ENCODE peak calls at places on chromosomes 1 and 21, in four cellular contexts. X, B, H and U are unnamed samples.

GRCh38 chr1:78284354-78284753 is 206.4 kb upstream of the PTGFR start:
- DNase-seq in X (no peak), B (no peak), H (no peak), U (no peak)

GRCh38 chr1:235910357-235911299 is 43.9 kb upstream of the LYST start:
- DNase-seq in X (no peak), B (no peak), H (peak), U (no peak)

GRCh38 chr1:47438321-47439150 is 692 bp downstream of the FOXD2 start:
- DNase-seq in X (no peak), B (peak), H (peak), U (peak)

GRCh38 chr21:46199436-46200373 is 15.4 kb upstream of the SPATC1L start:
- DNase-seq in X (no peak), B (no peak), H (no peak), U (no peak)

GRCh38 chr1:116012716-116013115 is 36.4 kb downstream of the SLC22A15 start:
- DNase-seq in X (no peak), B (no peak), H (no peak), U (no peak)

GRCh38 chr1:100398648-100399047 is 46.3 kb downstream of the CDC14A start:
- DNase-seq in X (no peak), B (no peak), H (no peak), U (no peak)

GRCh38 chr1:83619497-83619896 is 379.4 kb downstream of the TTLL7 start:
- DNase-seq in X (no peak), B (no peak), H (no peak), U (no peak)

GRCh38 chr21:31938330-31939301 is 65.8 kb downstream of the HUNK start:
- DNase-seq in X (no peak), B (no peak), H (no peak), U (no peak)

GRCh38 chr1:70675737-70676156 is 264.7 kb downstream of the CTH start:
- DNase-seq in X (no peak), B (no peak), H (no peak), U (no peak)

GRCh38 chr1:65235867-65236805 is 73.2 kb upstream of the DNAJC6 start:
- DNase-seq in X (peak), B (peak), H (no peak), U (peak)

GRCh38 chr1:17014671-17015567 is 3.2 kb upstream of the ATP13A2 start:
- DNase-seq in X (no peak), B (no peak), H (no peak), U (no peak)

GRCh38 chr1:39450956-39451601 is 40.4 kb upstream of the BMP8A start:
- DNase-seq in X (no peak), B (no peak), H (no peak), U (no peak)

GRCh38 chr1:94254073-94254810 is 16.9 kb upstream of the ARHGAP29 start:
- DNase-seq in X (no peak), B (no peak), H (no peak), U (no peak)

GRCh38 chr1:167532964-167533824 is 14.9 kb upstream of the CD247 start:
- DNase-seq in X (no peak), B (no peak), H (no peak), U (no peak)

GRCh38 chr21:44497641-44498243 is 42.3 kb downstream of the KRTAP10-1 start:
- DNase-seq in X (peak), B (no peak), H (no peak), U (no peak)

GRCh38 chr1:19073311-19074186 is 117.1 kb upstream of the IFFO2 start:
- DNase-seq in X (no peak), B (no peak), H (no peak), U (no peak)

GRCh38 chr1:39751595-39751994 is 12.9 kb downstream of the PPIE start:
- DNase-seq in X (no peak), B (no peak), H (no peak), U (no peak)

GRCh38 chr1:100428160-100428559 is 75.9 kb downstream of the CDC14A start:
- DNase-seq in X (no peak), B (no peak), H (no peak), U (no peak)

GRCh38 chr1:31609512-31609911 is 8.0 kb upstream of the HCRTR1 start:
- DNase-seq in X (no peak), B (no peak), H (no peak), U (no peak)